ENCODE peak calls at places on chromosomes 1 and 21, in six cellular contexts. One of them, this sample, is unnamed.
A peak's percentile ranks its signal among the peaks of the same experiment; 100 is the strongest.

GRCh38 chr1:242043165-242043564 is 44.3 kb upstream of the MAP1LC3C start:
- DNase-seq in hepatic stellate cell: no peak
- DNase-seq in activated T-cell treated with anti-CD3 and anti-CD28 coated beads, Interleukin-2, amount 50 U/mL, for 72 hours: no peak
- DNase-seq in skeletal muscle cell: no peak
- DNase-seq in stimulated activated CD4-positive, alpha-beta T cell treated with anti-CD3 and anti-CD28 coated beads, Interleukin-4, amount 100 ng/mL, for 4 hours: no peak
- DNase-seq in left ventricle myocardium superior: no peak
- DNase-seq in this sample: no peak

GRCh38 chr1:38738207-38738606 is 121.4 kb downstream of the RRAGC start:
- DNase-seq in left ventricle myocardium superior: no peak
- DNase-seq in hepatic stellate cell: no peak
- DNase-seq in skeletal muscle cell: no peak
- DNase-seq in activated T-cell treated with anti-CD3 and anti-CD28 coated beads, Interleukin-2, amount 50 U/mL, for 72 hours: no peak
- DNase-seq in stimulated activated CD4-positive, alpha-beta T cell treated with anti-CD3 and anti-CD28 coated beads, Interleukin-4, amount 100 ng/mL, for 4 hours: no peak
- DNase-seq in this sample: no peak

GRCh38 chr1:154324669-154325582 is at the start of gene ATP8B2:
- DNase-seq in stimulated activated CD4-positive, alpha-beta T cell treated with anti-CD3 and anti-CD28 coated beads, Interleukin-4, amount 100 ng/mL, for 4 hours: peak; percentile 75
- DNase-seq in skeletal muscle cell: no peak
- DNase-seq in hepatic stellate cell: peak; percentile 90
- DNase-seq in activated T-cell treated with anti-CD3 and anti-CD28 coated beads, Interleukin-2, amount 50 U/mL, for 72 hours: peak; percentile 88
- DNase-seq in left ventricle myocardium superior: peak; percentile 77
- DNase-seq in this sample: peak; percentile 47

GRCh38 chr1:106536741-106537140 is 519.7 kb upstream of the PRMT6 start:
- DNase-seq in skeletal muscle cell: peak; percentile 56
- DNase-seq in activated T-cell treated with anti-CD3 and anti-CD28 coated beads, Interleukin-2, amount 50 U/mL, for 72 hours: no peak
- DNase-seq in left ventricle myocardium superior: no peak
- DNase-seq in hepatic stellate cell: no peak
- DNase-seq in stimulated activated CD4-positive, alpha-beta T cell treated with anti-CD3 and anti-CD28 coated beads, Interleukin-4, amount 100 ng/mL, for 4 hours: no peak
- DNase-seq in this sample: no peak

GRCh38 chr1:204409111-204409510 is 2.5 kb downstream of the PPP1R15B start:
- DNase-seq in hepatic stellate cell: no peak
- DNase-seq in skeletal muscle cell: no peak
- DNase-seq in activated T-cell treated with anti-CD3 and anti-CD28 coated beads, Interleukin-2, amount 50 U/mL, for 72 hours: no peak
- DNase-seq in left ventricle myocardium superior: no peak
- DNase-seq in stimulated activated CD4-positive, alpha-beta T cell treated with anti-CD3 and anti-CD28 coated beads, Interleukin-4, amount 100 ng/mL, for 4 hours: no peak
- DNase-seq in this sample: no peak

GRCh38 chr1:108049083-108049819 is 84.3 kb upstream of the VAV3 start:
- DNase-seq in skeletal muscle cell: no peak
- DNase-seq in hepatic stellate cell: no peak
- DNase-seq in activated T-cell treated with anti-CD3 and anti-CD28 coated beads, Interleukin-2, amount 50 U/mL, for 72 hours: peak; percentile 21
- DNase-seq in stimulated activated CD4-positive, alpha-beta T cell treated with anti-CD3 and anti-CD28 coated beads, Interleukin-4, amount 100 ng/mL, for 4 hours: no peak
- DNase-seq in left ventricle myocardium superior: peak; percentile 62
- DNase-seq in this sample: peak; percentile 14

GRCh38 chr21:34499116-34499515 is 12.9 kb downstream of the KCNE1 start:
- DNase-seq in hepatic stellate cell: no peak
- DNase-seq in left ventricle myocardium superior: no peak
- DNase-seq in activated T-cell treated with anti-CD3 and anti-CD28 coated beads, Interleukin-2, amount 50 U/mL, for 72 hours: no peak
- DNase-seq in skeletal muscle cell: no peak
- DNase-seq in stimulated activated CD4-positive, alpha-beta T cell treated with anti-CD3 and anti-CD28 coated beads, Interleukin-4, amount 100 ng/mL, for 4 hours: no peak
- DNase-seq in this sample: no peak

GRCh38 chr1:11979453-11979817 is 809 bp upstream of the MFN2 start:
- DNase-seq in hepatic stellate cell: no peak
- DNase-seq in stimulated activated CD4-positive, alpha-beta T cell treated with anti-CD3 and anti-CD28 coated beads, Interleukin-4, amount 100 ng/mL, for 4 hours: no peak
- DNase-seq in activated T-cell treated with anti-CD3 and anti-CD28 coated beads, Interleukin-2, amount 50 U/mL, for 72 hours: no peak
- DNase-seq in skeletal muscle cell: no peak
- DNase-seq in left ventricle myocardium superior: no peak
- DNase-seq in this sample: no peak

GRCh38 chr21:41766883-41767605 is at the start of gene RIPK4:
- DNase-seq in skeletal muscle cell: no peak
- DNase-seq in left ventricle myocardium superior: no peak
- DNase-seq in stimulated activated CD4-positive, alpha-beta T cell treated with anti-CD3 and anti-CD28 coated beads, Interleukin-4, amount 100 ng/mL, for 4 hours: peak; percentile 66
- DNase-seq in hepatic stellate cell: peak; percentile 57
- DNase-seq in activated T-cell treated with anti-CD3 and anti-CD28 coated beads, Interleukin-2, amount 50 U/mL, for 72 hours: peak; percentile 72
- DNase-seq in this sample: no peak

GRCh38 chr21:39029086-39029772 is 154.0 kb downstream of the PSMG1 start:
- DNase-seq in left ventricle myocardium superior: no peak
- DNase-seq in stimulated activated CD4-positive, alpha-beta T cell treated with anti-CD3 and anti-CD28 coated beads, Interleukin-4, amount 100 ng/mL, for 4 hours: no peak
- DNase-seq in hepatic stellate cell: peak; percentile 76
- DNase-seq in activated T-cell treated with anti-CD3 and anti-CD28 coated beads, Interleukin-2, amount 50 U/mL, for 72 hours: no peak
- DNase-seq in skeletal muscle cell: no peak
- DNase-seq in this sample: no peak

GRCh38 chr1:240308061-240308460 is 216.4 kb downstream of the FMN2 start:
- DNase-seq in stimulated activated CD4-positive, alpha-beta T cell treated with anti-CD3 and anti-CD28 coated beads, Interleukin-4, amount 100 ng/mL, for 4 hours: no peak
- DNase-seq in left ventricle myocardium superior: no peak
- DNase-seq in activated T-cell treated with anti-CD3 and anti-CD28 coated beads, Interleukin-2, amount 50 U/mL, for 72 hours: no peak
- DNase-seq in skeletal muscle cell: no peak
- DNase-seq in hepatic stellate cell: no peak
- DNase-seq in this sample: no peak

GRCh38 chr1:48285525-48285924 is 63.0 kb downstream of the SLC5A9 start:
- DNase-seq in activated T-cell treated with anti-CD3 and anti-CD28 coated beads, Interleukin-2, amount 50 U/mL, for 72 hours: no peak
- DNase-seq in stimulated activated CD4-positive, alpha-beta T cell treated with anti-CD3 and anti-CD28 coated beads, Interleukin-4, amount 100 ng/mL, for 4 hours: no peak
- DNase-seq in left ventricle myocardium superior: no peak
- DNase-seq in skeletal muscle cell: no peak
- DNase-seq in hepatic stellate cell: no peak
- DNase-seq in this sample: no peak

GRCh38 chr1:10210841-10211804 is 753 bp downstream of the KIF1B start:
- DNase-seq in skeletal muscle cell: peak; percentile 84
- DNase-seq in left ventricle myocardium superior: peak; percentile 93
- DNase-seq in stimulated activated CD4-positive, alpha-beta T cell treated with anti-CD3 and anti-CD28 coated beads, Interleukin-4, amount 100 ng/mL, for 4 hours: peak; percentile 18
- DNase-seq in activated T-cell treated with anti-CD3 and anti-CD28 coated beads, Interleukin-2, amount 50 U/mL, for 72 hours: peak; percentile 42
- DNase-seq in hepatic stellate cell: peak; percentile 75
- DNase-seq in this sample: peak; percentile 82

GRCh38 chr1:218867941-218868656 is 305.6 kb upstream of the LYPLAL1 start:
- DNase-seq in activated T-cell treated with anti-CD3 and anti-CD28 coated beads, Interleukin-2, amount 50 U/mL, for 72 hours: no peak
- DNase-seq in skeletal muscle cell: no peak
- DNase-seq in left ventricle myocardium superior: no peak
- DNase-seq in hepatic stellate cell: no peak
- DNase-seq in stimulated activated CD4-positive, alpha-beta T cell treated with anti-CD3 and anti-CD28 coated beads, Interleukin-4, amount 100 ng/mL, for 4 hours: no peak
- DNase-seq in this sample: no peak

GRCh38 chr1:214801191-214801590 is 198.2 kb downstream of the CENPF start:
- DNase-seq in stimulated activated CD4-positive, alpha-beta T cell treated with anti-CD3 and anti-CD28 coated beads, Interleukin-4, amount 100 ng/mL, for 4 hours: no peak
- DNase-seq in skeletal muscle cell: no peak
- DNase-seq in hepatic stellate cell: no peak
- DNase-seq in activated T-cell treated with anti-CD3 and anti-CD28 coated beads, Interleukin-2, amount 50 U/mL, for 72 hours: no peak
- DNase-seq in left ventricle myocardium superior: no peak
- DNase-seq in this sample: no peak

GRCh38 chr1:211870156-211870555 is 39.6 kb upstream of the LPGAT1 start:
- DNase-seq in activated T-cell treated with anti-CD3 and anti-CD28 coated beads, Interleukin-2, amount 50 U/mL, for 72 hours: no peak
- DNase-seq in left ventricle myocardium superior: no peak
- DNase-seq in stimulated activated CD4-positive, alpha-beta T cell treated with anti-CD3 and anti-CD28 coated beads, Interleukin-4, amount 100 ng/mL, for 4 hours: no peak
- DNase-seq in skeletal muscle cell: peak; percentile 4
- DNase-seq in hepatic stellate cell: peak; percentile 17
- DNase-seq in this sample: no peak

GRCh38 chr1:147243228-147243685 is 773 bp downstream of the CHD1L start:
- DNase-seq in hepatic stellate cell: peak; percentile 50
- DNase-seq in activated T-cell treated with anti-CD3 and anti-CD28 coated beads, Interleukin-2, amount 50 U/mL, for 72 hours: peak; percentile 46
- DNase-seq in stimulated activated CD4-positive, alpha-beta T cell treated with anti-CD3 and anti-CD28 coated beads, Interleukin-4, amount 100 ng/mL, for 4 hours: peak; percentile 12
- DNase-seq in left ventricle myocardium superior: peak; percentile 52
- DNase-seq in skeletal muscle cell: no peak
- DNase-seq in this sample: peak; percentile 34

GRCh38 chr1:219927956-219928790 is at the start of gene SLC30A10:
- DNase-seq in activated T-cell treated with anti-CD3 and anti-CD28 coated beads, Interleukin-2, amount 50 U/mL, for 72 hours: peak; percentile 12
- DNase-seq in left ventricle myocardium superior: peak; percentile 46
- DNase-seq in stimulated activated CD4-positive, alpha-beta T cell treated with anti-CD3 and anti-CD28 coated beads, Interleukin-4, amount 100 ng/mL, for 4 hours: no peak
- DNase-seq in hepatic stellate cell: peak; percentile 24
- DNase-seq in skeletal muscle cell: no peak
- DNase-seq in this sample: no peak

GRCh38 chr1:216310776-216311175 is 112.5 kb downstream of the USH2A start:
- DNase-seq in stimulated activated CD4-positive, alpha-beta T cell treated with anti-CD3 and anti-CD28 coated beads, Interleukin-4, amount 100 ng/mL, for 4 hours: no peak
- DNase-seq in left ventricle myocardium superior: no peak
- DNase-seq in skeletal muscle cell: peak; percentile 54
- DNase-seq in hepatic stellate cell: peak; percentile 12
- DNase-seq in activated T-cell treated with anti-CD3 and anti-CD28 coated beads, Interleukin-2, amount 50 U/mL, for 72 hours: no peak
- DNase-seq in this sample: no peak

GRCh38 chr1:242454262-242455051 is 70.0 kb downstream of the PLD5 start:
- DNase-seq in left ventricle myocardium superior: no peak
- DNase-seq in stimulated activated CD4-positive, alpha-beta T cell treated with anti-CD3 and anti-CD28 coated beads, Interleukin-4, amount 100 ng/mL, for 4 hours: no peak
- DNase-seq in activated T-cell treated with anti-CD3 and anti-CD28 coated beads, Interleukin-2, amount 50 U/mL, for 72 hours: no peak
- DNase-seq in hepatic stellate cell: peak; percentile 25
- DNase-seq in skeletal muscle cell: peak; percentile 10
- DNase-seq in this sample: no peak

GRCh38 chr1:236033336-236033735 is 31.6 kb downstream of the NID1 start:
- DNase-seq in left ventricle myocardium superior: no peak
- DNase-seq in activated T-cell treated with anti-CD3 and anti-CD28 coated beads, Interleukin-2, amount 50 U/mL, for 72 hours: no peak
- DNase-seq in hepatic stellate cell: no peak
- DNase-seq in skeletal muscle cell: no peak
- DNase-seq in stimulated activated CD4-positive, alpha-beta T cell treated with anti-CD3 and anti-CD28 coated beads, Interleukin-4, amount 100 ng/mL, for 4 hours: no peak
- DNase-seq in this sample: no peak

GRCh38 chr1:216285052-216285451 is 138.2 kb downstream of the USH2A start:
- DNase-seq in stimulated activated CD4-positive, alpha-beta T cell treated with anti-CD3 and anti-CD28 coated beads, Interleukin-4, amount 100 ng/mL, for 4 hours: no peak
- DNase-seq in skeletal muscle cell: no peak
- DNase-seq in left ventricle myocardium superior: no peak
- DNase-seq in activated T-cell treated with anti-CD3 and anti-CD28 coated beads, Interleukin-2, amount 50 U/mL, for 72 hours: no peak
- DNase-seq in hepatic stellate cell: no peak
- DNase-seq in this sample: no peak

GRCh38 chr21:46549650-46550049 is 55.2 kb downstream of the S100B start:
- DNase-seq in hepatic stellate cell: no peak
- DNase-seq in skeletal muscle cell: no peak
- DNase-seq in activated T-cell treated with anti-CD3 and anti-CD28 coated beads, Interleukin-2, amount 50 U/mL, for 72 hours: no peak
- DNase-seq in left ventricle myocardium superior: no peak
- DNase-seq in stimulated activated CD4-positive, alpha-beta T cell treated with anti-CD3 and anti-CD28 coated beads, Interleukin-4, amount 100 ng/mL, for 4 hours: no peak
- DNase-seq in this sample: no peak

GRCh38 chr1:39573736-39574624 is 2.6 kb downstream of the PABPC4 start:
- DNase-seq in left ventricle myocardium superior: no peak
- DNase-seq in stimulated activated CD4-positive, alpha-beta T cell treated with anti-CD3 and anti-CD28 coated beads, Interleukin-4, amount 100 ng/mL, for 4 hours: no peak
- DNase-seq in hepatic stellate cell: peak; percentile 80
- DNase-seq in skeletal muscle cell: no peak
- DNase-seq in activated T-cell treated with anti-CD3 and anti-CD28 coated beads, Interleukin-2, amount 50 U/mL, for 72 hours: no peak
- DNase-seq in this sample: no peak

GRCh38 chr21:34969431-34970036 is 79.6 kb downstream of the RUNX1 start:
- DNase-seq in hepatic stellate cell: no peak
- DNase-seq in skeletal muscle cell: no peak
- DNase-seq in left ventricle myocardium superior: no peak
- DNase-seq in stimulated activated CD4-positive, alpha-beta T cell treated with anti-CD3 and anti-CD28 coated beads, Interleukin-4, amount 100 ng/mL, for 4 hours: no peak
- DNase-seq in activated T-cell treated with anti-CD3 and anti-CD28 coated beads, Interleukin-2, amount 50 U/mL, for 72 hours: no peak
- DNase-seq in this sample: no peak

GRCh38 chr1:41330588-41331545 is 30.4 kb upstream of the FOXO6 start:
- DNase-seq in activated T-cell treated with anti-CD3 and anti-CD28 coated beads, Interleukin-2, amount 50 U/mL, for 72 hours: no peak
- DNase-seq in left ventricle myocardium superior: no peak
- DNase-seq in skeletal muscle cell: no peak
- DNase-seq in stimulated activated CD4-positive, alpha-beta T cell treated with anti-CD3 and anti-CD28 coated beads, Interleukin-4, amount 100 ng/mL, for 4 hours: no peak
- DNase-seq in hepatic stellate cell: no peak
- DNase-seq in this sample: no peak

GRCh38 chr1:93324486-93325464 is 20.9 kb upstream of the DR1 start:
- DNase-seq in skeletal muscle cell: peak; percentile 59
- DNase-seq in stimulated activated CD4-positive, alpha-beta T cell treated with anti-CD3 and anti-CD28 coated beads, Interleukin-4, amount 100 ng/mL, for 4 hours: no peak
- DNase-seq in hepatic stellate cell: peak; percentile 35
- DNase-seq in activated T-cell treated with anti-CD3 and anti-CD28 coated beads, Interleukin-2, amount 50 U/mL, for 72 hours: no peak
- DNase-seq in left ventricle myocardium superior: no peak
- DNase-seq in this sample: no peak

GRCh38 chr1:155003227-155003765 is 694 bp downstream of the ZBTB7B start:
- DNase-seq in hepatic stellate cell: no peak
- DNase-seq in skeletal muscle cell: no peak
- DNase-seq in stimulated activated CD4-positive, alpha-beta T cell treated with anti-CD3 and anti-CD28 coated beads, Interleukin-4, amount 100 ng/mL, for 4 hours: no peak
- DNase-seq in activated T-cell treated with anti-CD3 and anti-CD28 coated beads, Interleukin-2, amount 50 U/mL, for 72 hours: peak; percentile 41
- DNase-seq in left ventricle myocardium superior: peak; percentile 62
- DNase-seq in this sample: no peak